ENCODE peak calls at places on chromosomes 7 and 10, in four cellular contexts. Q, A, W and P are unnamed samples.

GRCh38 chr10:7529638-7530037 is 118.8 kb upstream of the SFMBT2 start:
- DNase-seq in Q (peak; percentile 29), A (no peak), W (peak; percentile 41), P (peak; percentile 44)

GRCh38 chr7:136976504-136977251 is 108.2 kb downstream of the CHRM2 start:
- DNase-seq in Q (no peak), A (no peak), W (no peak), P (no peak)

GRCh38 chr10:124145109-124145860 is 51.9 kb upstream of the CHST15 start:
- DNase-seq in Q (no peak), A (no peak), W (no peak), P (no peak)

GRCh38 chr10:44066211-44066837 is 318.6 kb downstream of the CXCL12 start:
- DNase-seq in Q (no peak), A (no peak), W (no peak), P (no peak)

GRCh38 chr7:55488221-55488620 is 84.1 kb downstream of the VOPP1 start:
- DNase-seq in Q (no peak), A (no peak), W (no peak), P (no peak)

GRCh38 chr10:5583525-5584175 is 58.9 kb downstream of the CALML3 start:
- DNase-seq in Q (no peak), A (no peak), W (no peak), P (no peak)

GRCh38 chr7:22154130-22154529 is 202.8 kb downstream of the RAPGEF5 start:
- DNase-seq in Q (no peak), A (no peak), W (no peak), P (no peak)

GRCh38 chr7:29641651-29642050 is 78.0 kb downstream of the PRR15 start:
- DNase-seq in Q (no peak), A (no peak), W (no peak), P (no peak)

GRCh38 chr7:115707684-115708341 is 322.8 kb downstream of the TFEC start:
- DNase-seq in Q (no peak), A (no peak), W (no peak), P (no peak)

GRCh38 chr7:54904130-54904529 is 114.7 kb upstream of the EGFR start:
- DNase-seq in Q (no peak), A (no peak), W (no peak), P (no peak)

GRCh38 chr7:42605800-42606199 is 306.1 kb downstream of the C7orf25 start:
- DNase-seq in Q (no peak), A (no peak), W (no peak), P (no peak)

GRCh38 chr10:132364594-132364970 is 32.4 kb upstream of the PWWP2B start:
- DNase-seq in Q (no peak), A (no peak), W (no peak), P (no peak)

GRCh38 chr7:28132959-28133745 is 47.4 kb downstream of the JAZF1 start:
- DNase-seq in Q (no peak), A (no peak), W (no peak), P (no peak)

GRCh38 chr10:106181491-106181890 is 983.0 kb downstream of the SORCS1 start:
- DNase-seq in Q (no peak), A (no peak), W (no peak), P (no peak)

GRCh38 chr10:34960983-34961382 is 129.2 kb downstream of the CUL2 start:
- DNase-seq in Q (no peak), A (no peak), W (no peak), P (no peak)

GRCh38 chr7:8581842-8582241 is 148.4 kb downstream of the NXPH1 start:
- DNase-seq in Q (no peak), A (no peak), W (no peak), P (no peak)

GRCh38 chr7:127769696-127770400 is 117.9 kb downstream of the SND1 start:
- DNase-seq in Q (no peak), A (no peak), W (no peak), P (no peak)

GRCh38 chr10:89535185-89536012 is at the start of gene SLC16A12:
- DNase-seq in Q (peak; percentile 27), A (no peak), W (no peak), P (no peak)

GRCh38 chr7:8064828-8065227 is 96.2 kb downstream of the GLCCI1 start:
- DNase-seq in Q (no peak), A (no peak), W (no peak), P (no peak)

GRCh38 chr10:111126073-111126472 is 49.2 kb downstream of the ADRA2A start:
- DNase-seq in Q (no peak), A (no peak), W (no peak), P (no peak)

GRCh38 chr10:110648743-110649651 is 4.9 kb downstream of the RBM20 start:
- DNase-seq in Q (no peak), A (no peak), W (no peak), P (no peak)

GRCh38 chr7:5550831-5551230 is 127.2 kb upstream of the TNRC18 start:
- DNase-seq in Q (no peak), A (peak; percentile 3), W (no peak), P (no peak)

GRCh38 chr10:61793760-61794713 is 107.5 kb upstream of the ARID5B start:
- DNase-seq in Q (no peak), A (no peak), W (no peak), P (no peak)

GRCh38 chr7:3588341-3588740 is 287.3 kb downstream of the SDK1 start:
- DNase-seq in Q (no peak), A (no peak), W (no peak), P (no peak)

GRCh38 chr10:130497056-130498010 is 361.1 kb downstream of the GLRX3 start:
- DNase-seq in Q (no peak), A (no peak), W (no peak), P (no peak)

GRCh38 chr10:72932259-72933015 is 22.2 kb downstream of the PLA2G12B start:
- DNase-seq in Q (no peak), A (no peak), W (no peak), P (no peak)
- TF ChIP-seq CHD2 in Q (no peak), A (no peak), W (no peak), P (no peak)

GRCh38 chr10:25493122-25493893 is 318.5 kb downstream of the GPR158 start:
- DNase-seq in Q (peak; percentile 90), A (peak; percentile 58), W (no peak), P (peak; percentile 83)
- TF ChIP-seq MAFK in Q (peak; percentile 65), A (peak; percentile 71), W (no peak), P (no peak)

GRCh38 chr10:71268247-71268691 is 50.8 kb upstream of the SLC29A3 start:
- DNase-seq in Q (no peak), A (no peak), W (peak; percentile 10), P (peak; percentile 39)
- TF ChIP-seq CTCF in Q (peak; percentile 85), A (peak; percentile 78), W (peak; percentile 60), P (peak; percentile 28)

DNA sequence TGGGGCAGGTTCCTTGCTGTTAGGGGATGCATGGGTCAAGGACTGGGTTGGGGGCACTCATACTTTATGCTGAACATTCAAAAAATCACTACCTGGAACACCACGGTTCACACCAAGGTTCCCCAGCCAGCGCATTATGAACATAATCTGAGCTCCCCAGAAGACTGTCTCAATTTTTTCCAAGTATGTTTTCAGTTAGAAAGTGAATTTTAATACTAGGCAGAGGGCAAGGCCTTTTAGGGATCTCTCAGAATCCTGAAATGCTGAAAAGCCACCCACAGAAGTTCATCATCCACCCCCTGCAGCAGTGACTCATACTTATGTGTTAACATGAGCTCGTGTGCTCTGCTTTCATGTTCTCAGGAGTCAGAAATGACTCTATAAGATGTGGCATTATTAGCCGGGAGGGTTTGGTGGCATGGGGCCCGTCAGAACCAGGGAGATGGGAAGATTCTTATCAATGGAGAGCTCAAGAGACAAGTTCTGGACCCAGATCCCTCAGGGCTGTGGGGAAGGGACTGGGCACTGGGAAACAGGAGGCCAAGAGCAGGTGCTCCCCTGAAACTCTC is 185.2 kb upstream of the ITGB1 start:
- DNase-seq in Q (no peak), A (no peak), W (peak; percentile 42), P (no peak)
- TF ChIP-seq CHD2 in Q (no peak), A (no peak), W (no peak), P (no peak)